ENCODE peak calls at places on chromosomes 2 and 18, in five cellular contexts. Q is progenitor cell of endocrine pancreas, L is LoVo, K is GM20000, Z is kidney glomerular epithelial cell. S is an unnamed sample.
A peak's percentile ranks its signal among the peaks of the same experiment; 100 is the strongest.

GRCh38 chr2:136242687-136243277 is 124.8 kb upstream of the CXCR4 start:
- DNase-seq in Q (no peak), L (no peak), Z (no peak), K (no peak), S (peak; percentile 38)

GRCh38 chr2:60719331-60719730 is 36.7 kb upstream of the PAPOLG start:
- DNase-seq in K (no peak), L (no peak), Z (no peak), Q (no peak), S (no peak)

GRCh38 chr2:73112913-73113633 is at the start of gene RAB11FIP5:
- DNase-seq in Q (peak; percentile 77), L (peak; percentile 87), K (peak; percentile 85), Z (peak; percentile 53), S (peak; percentile 65)

GRCh38 chr18:22467760-22468553 is 50.2 kb upstream of the CTAGE1 start:
- DNase-seq in K (no peak), Q (no peak), L (peak; percentile 75), Z (peak; percentile 90), S (no peak)

GRCh38 chr2:15456343-15456742 is 104.8 kb downstream of the NBAS start:
- DNase-seq in Q (no peak), Z (no peak), L (no peak), K (no peak), S (no peak)

GRCh38 chr2:164871404-164871803 is 29.8 kb upstream of the COBLL1 start:
- DNase-seq in Q (no peak), K (no peak), L (no peak), Z (no peak), S (no peak)

GRCh38 chr2:150477347-150477746 is 10.1 kb downstream of the RND3 start:
- DNase-seq in L (peak; percentile 50), K (no peak), Q (no peak), Z (no peak), S (no peak)

GRCh38 chr2:102060047-102060446 is 68.3 kb downstream of the IL1R2 start:
- DNase-seq in K (no peak), Z (no peak), Q (no peak), L (no peak), S (no peak)

GRCh38 chr2:226664140-226664539 is 135.5 kb downstream of the IRS1 start:
- DNase-seq in L (no peak), Q (no peak), Z (no peak), K (no peak), S (no peak)

GRCh38 chr18:79590191-79591039 is 89.2 kb upstream of the CTDP1 start:
- DNase-seq in Q (no peak), K (no peak), Z (no peak), L (no peak), S (no peak)

GRCh38 chr2:52222128-52222527 is 1190.2 kb upstream of the NRXN1 start:
- DNase-seq in L (no peak), K (no peak), Z (no peak), Q (no peak), S (no peak)

GRCh38 chr2:19120181-19120580 is 238.2 kb downstream of the OSR1 start:
- DNase-seq in K (no peak), L (no peak), Z (no peak), Q (no peak), S (no peak)

GRCh38 chr18:57841568-57841967 is 38.5 kb upstream of the ATP8B1 start:
- DNase-seq in Q (no peak), K (peak; percentile 52), Z (no peak), L (no peak), S (no peak)

GRCh38 chr2:24981742-24982141 is 10.0 kb upstream of the DNAJC27 start:
- DNase-seq in K (no peak), Z (no peak), Q (no peak), L (no peak), S (no peak)